ENCODE peak calls at places on chromosomes 5 and 9, in six cellular contexts. P is upper lobe of left lung; V is BE2C; Q is GM23248; R is adipocyte; T is CD4-positive, alpha-beta memory T cell. G is an unnamed sample. For H3K27me3 and H3K36me3, the result is how much of the 10 kb centered on the place peaks cover.

GRCh38 chr5:3709058-3709723 is 113.6 kb downstream of the IRX1 start:
- DNase-seq in R (no peak), P (no peak), V (no peak), Q (no peak), T (no peak), G (no peak)

GRCh38 chr9:97831843-97832636 is 21.0 kb upstream of the FOXE1 start:
- DNase-seq in Q (no peak), V (no peak), R (no peak), P (no peak), T (no peak), G (no peak)

GRCh38 chr5:68714810-68715209 is 379.0 kb upstream of the SLC30A5 start:
- DNase-seq in V (no peak), T (no peak), Q (no peak), R (no peak), P (no peak), G (no peak)

GRCh38 chr9:71909887-71910601 is 949 bp downstream of the ABHD17B start:
- DNase-seq in R (peak), V (peak), T (peak), Q (peak), P (peak), G (peak)

GRCh38 chr5:115068239-115069086 is 101.2 kb downstream of the TRIM36 start:
- DNase-seq in T (peak), P (peak), Q (peak), R (peak), V (peak), G (no peak)

GRCh38 chr5:82364497-82364896 is 86.3 kb upstream of the RPS23 start:
- DNase-seq in V (peak), P (no peak), R (peak), T (no peak), Q (peak), G (no peak)

GRCh38 chr9:93177676-93178075 is 6.3 kb upstream of the WNK2 start:
- DNase-seq in P (no peak), R (no peak), Q (no peak), V (peak), T (no peak), G (no peak)

GRCh38 chr5:149421834-149422233 is 42.7 kb upstream of the IL17B start:
- DNase-seq in T (no peak), R (peak), P (no peak), Q (peak), V (no peak), G (no peak)

GRCh38 chr5:123125953-123126352 is 36.9 kb downstream of the PRDM6 start:
- DNase-seq in P (no peak), R (peak), T (no peak), Q (peak), V (no peak), G (no peak)

GRCh38 chr9:135188681-135189151 is 101.2 kb downstream of the OLFM1 start:
- DNase-seq in Q (no peak), T (no peak), R (no peak), V (no peak), P (no peak), G (no peak)

GRCh38 chr5:180807654-180808414 is 5.2 kb upstream of the MGAT1 start:
- DNase-seq in Q (peak), T (no peak), R (no peak), V (no peak), P (no peak), G (no peak)

GRCh38 chr5:121982089-121982488 is 20.3 kb downstream of the SRFBP1 start:
- DNase-seq in Q (no peak), V (no peak), T (no peak), P (no peak), R (no peak), G (no peak)

GRCh38 chr9:106738109-106738508 is 124.9 kb upstream of the ZNF462 start:
- DNase-seq in T (no peak), V (no peak), Q (no peak), P (no peak), R (peak), G (no peak)

GRCh38 chr5:53877243-53877642 is 316.8 kb downstream of the NDUFS4 start:
- DNase-seq in V (no peak), Q (peak), T (no peak), P (no peak), R (peak), G (no peak)

GRCh38 chr5:56330806-56331205 is 97.7 kb upstream of the ANKRD55 start:
- DNase-seq in T (no peak), P (no peak), Q (no peak), V (no peak), R (no peak), G (no peak)

DNA sequence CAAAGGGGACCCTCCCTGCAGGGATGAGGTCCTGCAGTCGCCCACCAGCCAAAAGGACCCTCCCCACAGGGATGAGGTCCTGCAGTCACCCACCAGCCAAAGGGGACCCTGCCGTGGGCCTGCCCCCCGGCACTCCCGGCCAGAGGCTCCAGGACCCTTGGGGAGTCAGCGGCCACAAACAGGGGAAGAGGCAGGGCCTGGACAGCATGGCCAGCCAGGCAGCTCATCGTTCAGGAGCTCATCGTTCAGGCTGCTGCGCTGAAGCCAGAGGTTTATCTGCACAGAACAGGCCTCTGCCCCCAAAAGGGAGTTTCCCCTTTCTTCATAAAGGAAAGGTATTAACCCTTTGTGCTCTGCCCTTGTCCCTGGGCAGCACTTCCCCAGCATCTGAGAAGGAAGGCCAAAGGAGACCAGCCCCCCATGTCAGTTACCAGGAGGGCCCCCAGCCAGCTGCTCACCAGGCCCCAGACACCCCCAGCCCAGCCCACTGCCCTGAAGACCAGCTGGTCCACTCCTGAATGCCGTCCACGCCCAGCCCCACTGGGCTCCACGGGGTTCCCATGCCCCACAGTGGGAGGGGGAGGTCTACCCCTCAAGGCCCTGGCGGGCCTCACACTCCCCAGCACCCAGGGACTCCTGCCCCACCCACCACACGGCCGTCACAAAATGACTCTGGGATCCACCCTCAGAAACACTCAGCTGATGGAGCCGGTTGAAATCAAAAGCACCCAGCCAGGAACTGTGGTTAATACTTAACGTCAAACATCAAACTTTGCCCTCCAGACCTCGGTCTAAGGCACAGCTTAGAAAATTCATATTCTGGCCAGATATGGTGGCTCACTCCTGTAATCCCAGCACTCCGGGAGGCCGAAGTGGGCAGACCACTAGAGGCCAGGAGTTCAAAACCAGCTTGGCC is 6.3 kb downstream of the SLC12A7 start:
- DNase-seq in R (no peak), T (peak), P (no peak), V (no peak), Q (no peak), G (no peak)
- H3K4me3 ChIP-seq in R (no peak), T (peak), P (no peak), V (no peak), Q (no peak), G (no peak)

GRCh38 chr9:133759946-133760345 is 21.8 kb upstream of the SARDH start:
- DNase-seq in P (no peak), R (no peak), Q (no peak), T (no peak), V (no peak), G (peak)

GRCh38 chr9:133760713-133761290 is 22.6 kb upstream of the SARDH start:
- DNase-seq in V (no peak), P (no peak), Q (no peak), R (no peak), T (no peak), G (no peak)

GRCh38 chr9:133758228-133758627 is 20.1 kb upstream of the SARDH start:
- DNase-seq in Q (no peak), P (no peak), R (no peak), T (no peak), V (peak), G (peak)

GRCh38 chr9:133761641-133762248 is 23.6 kb upstream of the SARDH start:
- DNase-seq in T (no peak), V (peak), P (no peak), Q (no peak), R (no peak), G (peak)

DNA sequence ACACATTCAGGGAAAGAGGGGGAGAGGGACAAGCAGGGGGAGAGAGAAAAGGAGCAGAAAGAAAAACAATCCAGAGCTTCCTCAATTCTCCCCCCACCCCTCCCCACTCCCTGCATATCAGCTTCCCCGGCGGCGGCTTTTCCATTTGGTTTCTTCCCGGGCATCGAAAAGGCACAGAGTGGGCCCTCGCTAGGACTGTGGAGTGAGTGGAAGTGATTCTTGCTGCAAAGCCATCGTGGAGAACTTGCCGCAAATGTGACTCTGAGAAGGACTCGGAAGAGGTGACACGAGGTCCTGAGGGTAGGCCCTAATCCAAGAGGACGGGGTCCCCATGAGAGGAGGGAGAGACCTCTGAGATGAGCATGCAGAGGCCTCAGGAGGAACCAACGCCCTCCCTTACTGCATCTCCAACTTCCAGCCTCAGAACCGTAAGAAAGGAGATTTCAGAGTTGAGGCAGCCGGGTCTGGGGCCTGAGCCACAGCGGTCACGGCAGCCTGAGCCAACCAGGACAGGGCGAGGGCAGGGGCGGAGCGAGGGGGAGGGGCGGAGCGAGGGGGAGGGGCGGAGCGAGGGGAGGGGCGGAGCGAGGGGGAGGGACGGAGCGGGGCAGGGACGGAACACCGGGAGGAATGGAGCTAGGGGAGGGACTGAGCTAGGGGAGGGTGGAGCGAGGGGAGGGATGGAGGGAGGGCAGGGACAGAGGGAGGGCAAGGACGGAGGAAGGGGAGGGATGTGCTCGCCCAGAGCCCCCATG is 21.2 kb upstream of the SARDH start:
- DNase-seq in P (no peak), R (no peak), T (no peak), Q (no peak), V (peak), G (peak)
- H3K27me3 ChIP-seq in P (under half), R (under half), T (under half), Q (under half), V (under half), G (under half)

DNA sequence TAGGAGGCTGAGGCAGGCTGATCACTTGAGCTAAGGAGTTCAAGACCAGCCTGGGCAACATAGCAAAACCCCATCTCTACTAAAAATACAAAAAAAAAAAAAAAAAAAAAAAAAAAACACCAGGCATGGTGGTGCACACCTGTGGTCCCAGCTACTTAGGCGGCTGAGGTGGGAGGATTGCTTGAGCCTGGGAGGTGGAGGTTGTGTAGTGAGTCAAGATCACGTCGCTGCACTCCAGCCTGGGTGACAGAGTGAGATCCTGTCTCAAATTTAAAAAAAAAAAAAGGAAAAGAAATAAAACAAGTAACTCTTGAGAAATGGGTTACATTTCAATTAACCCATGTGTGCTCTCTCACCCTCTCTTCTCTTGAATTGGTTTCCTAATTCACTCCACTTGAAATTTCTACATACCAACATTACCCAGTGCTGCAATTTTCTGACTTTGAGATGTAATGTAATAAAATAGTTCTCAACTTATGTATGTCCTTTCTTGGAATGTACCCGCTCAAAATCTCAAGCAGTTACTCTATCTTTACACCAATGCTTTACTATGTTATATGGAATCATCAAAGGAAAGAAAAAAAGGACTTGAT is 35.8 kb downstream of the TMEM245 start:
- DNase-seq in V (no peak), R (peak), Q (no peak), T (no peak), P (peak), G (no peak)
- H3K36me3 ChIP-seq in V (under half), R (under half), Q (under half), T (under half), P (under half), G (under half)

DNA sequence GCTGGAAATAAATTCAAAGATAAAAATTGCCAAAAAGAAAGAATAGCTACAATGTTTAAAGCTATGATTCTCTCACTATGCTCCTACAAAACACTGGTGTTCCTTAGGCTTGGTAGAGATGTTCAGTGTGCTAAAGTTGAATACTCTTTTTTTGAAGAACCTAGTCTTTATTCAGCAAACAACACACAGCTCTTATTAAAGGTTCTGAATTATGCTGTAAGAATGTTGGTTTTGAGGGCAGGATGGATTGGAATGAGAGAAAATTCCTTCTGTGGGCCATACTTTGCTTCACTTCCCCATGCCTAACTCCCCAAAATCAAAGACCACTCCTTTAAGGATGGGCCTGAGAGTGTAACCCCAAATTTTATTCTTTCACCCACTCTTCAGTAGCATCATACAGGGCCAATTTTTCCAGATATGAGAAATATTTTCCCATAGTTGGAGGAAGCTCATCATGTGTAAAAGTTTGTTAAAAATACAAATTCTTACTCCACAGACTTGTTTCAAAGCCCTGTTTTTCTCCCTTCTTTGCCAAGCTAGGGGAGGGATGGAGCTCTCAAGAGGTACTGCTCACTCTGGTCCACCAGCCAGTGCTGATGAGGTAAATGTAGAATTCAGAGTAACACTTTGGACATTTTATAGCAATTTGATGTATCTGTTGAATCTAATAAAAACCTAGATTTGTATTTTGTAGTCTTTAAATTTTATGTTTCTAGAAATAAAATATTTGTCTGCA is 99.3 kb downstream of the GDNF start:
- DNase-seq in Q (peak), R (peak), V (no peak), T (no peak), P (no peak), G (no peak)
- H3K4me3 ChIP-seq in Q (peak), R (peak), V (no peak), T (no peak), P (no peak), G (no peak)

G was measured in sigmoid colon.